ENCODE peak calls at places on chromosomes 3 and 15, in four cellular contexts. One of them, this sample, is unnamed.

GRCh38 chr15:69958494-69959134 is 139.1 kb downstream of the TLE3 start:
- DNase-seq in GDM1: no peak
- DNase-seq in testis: no peak
- DNase-seq in activated CD4-positive, alpha-beta T cell treated with anti-CD3 and anti-CD28 coated beads, Interleukin-2, amount 50 U/mL, for 1 hour: no peak
- DNase-seq in this sample: no peak

GRCh38 chr3:126485131-126485530 is 9.4 kb upstream of the ZXDC start:
- DNase-seq in GDM1: no peak
- DNase-seq in testis: no peak
- DNase-seq in activated CD4-positive, alpha-beta T cell treated with anti-CD3 and anti-CD28 coated beads, Interleukin-2, amount 50 U/mL, for 1 hour: no peak
- DNase-seq in this sample: no peak

GRCh38 chr15:100932676-100933348 is 13.7 kb downstream of the LRRK1 start:
- DNase-seq in GDM1: no peak
- DNase-seq in testis: no peak
- DNase-seq in activated CD4-positive, alpha-beta T cell treated with anti-CD3 and anti-CD28 coated beads, Interleukin-2, amount 50 U/mL, for 1 hour: no peak
- DNase-seq in this sample: no peak

GRCh38 chr15:40072216-40072990 is 33.4 kb upstream of the SRP14 start:
- DNase-seq in GDM1: no peak
- DNase-seq in testis: no peak
- DNase-seq in activated CD4-positive, alpha-beta T cell treated with anti-CD3 and anti-CD28 coated beads, Interleukin-2, amount 50 U/mL, for 1 hour: no peak
- DNase-seq in this sample: no peak

GRCh38 chr3:21962456-21962855 is 211.4 kb upstream of the ZNF385D start:
- DNase-seq in GDM1: no peak
- DNase-seq in testis: no peak
- DNase-seq in activated CD4-positive, alpha-beta T cell treated with anti-CD3 and anti-CD28 coated beads, Interleukin-2, amount 50 U/mL, for 1 hour: no peak
- DNase-seq in this sample: no peak

GRCh38 chr3:39149059-39149455 is 4.3 kb downstream of the CSRNP1 start:
- DNase-seq in GDM1: no peak
- DNase-seq in testis: no peak
- DNase-seq in activated CD4-positive, alpha-beta T cell treated with anti-CD3 and anti-CD28 coated beads, Interleukin-2, amount 50 U/mL, for 1 hour: no peak
- DNase-seq in this sample: no peak

GRCh38 chr3:42771271-42771670 is 1.8 kb downstream of the CCDC13 start:
- DNase-seq in GDM1: no peak
- DNase-seq in testis: no peak
- DNase-seq in activated CD4-positive, alpha-beta T cell treated with anti-CD3 and anti-CD28 coated beads, Interleukin-2, amount 50 U/mL, for 1 hour: no peak
- DNase-seq in this sample: no peak

GRCh38 chr3:179474480-179474879 is 23.2 kb upstream of the GNB4 start:
- DNase-seq in GDM1: no peak
- DNase-seq in testis: no peak
- DNase-seq in activated CD4-positive, alpha-beta T cell treated with anti-CD3 and anti-CD28 coated beads, Interleukin-2, amount 50 U/mL, for 1 hour: no peak
- DNase-seq in this sample: no peak

GRCh38 chr15:68818671-68819450 is 1.8 kb downstream of the ANP32A start:
- DNase-seq in GDM1: peak; percentile 77
- DNase-seq in testis: peak; percentile 49
- DNase-seq in activated CD4-positive, alpha-beta T cell treated with anti-CD3 and anti-CD28 coated beads, Interleukin-2, amount 50 U/mL, for 1 hour: peak; percentile 17
- DNase-seq in this sample: no peak

GRCh38 chr15:31347067-31347975 is 20.7 kb downstream of the KLF13 start:
- DNase-seq in GDM1: no peak
- DNase-seq in testis: no peak
- DNase-seq in activated CD4-positive, alpha-beta T cell treated with anti-CD3 and anti-CD28 coated beads, Interleukin-2, amount 50 U/mL, for 1 hour: peak; percentile 73
- DNase-seq in this sample: no peak